ENCODE peak calls at places on chromosomes 4 and X, in five cellular contexts. One of them, this sample, is unnamed.

GRCh38 chr4:107863850-107864371 is 39.2 kb downstream of the SGMS2 start:
- DNase-seq in activated CD4-positive, alpha-beta T cell treated with anti-CD3 and anti-CD28 coated beads, Interleukin-2, amount 10 ng/mL, durations not matched to agents 7 days and 5 days: no peak
- DNase-seq in Ammon's horn: no peak
- DNase-seq in stimulated activated CD8-positive, alpha-beta memory T cell treated with anti-CD3 and anti-CD28 coated beads, Interleukin-15, amount 100 ng/mL, for 1 hour: no peak
- DNase-seq in SW480: peak
- DNase-seq in this sample: no peak

GRCh38 chrX:17606211-17606610 is 131.1 kb upstream of the SCML1 start:
- DNase-seq in activated CD4-positive, alpha-beta T cell treated with anti-CD3 and anti-CD28 coated beads, Interleukin-2, amount 10 ng/mL, durations not matched to agents 7 days and 5 days: no peak
- DNase-seq in Ammon's horn: no peak
- DNase-seq in stimulated activated CD8-positive, alpha-beta memory T cell treated with anti-CD3 and anti-CD28 coated beads, Interleukin-15, amount 100 ng/mL, for 1 hour: no peak
- DNase-seq in SW480: no peak
- DNase-seq in this sample: no peak

GRCh38 chr4:118113220-118113619 is 78.9 kb downstream of the NDST3 start:
- DNase-seq in activated CD4-positive, alpha-beta T cell treated with anti-CD3 and anti-CD28 coated beads, Interleukin-2, amount 10 ng/mL, durations not matched to agents 7 days and 5 days: no peak
- DNase-seq in Ammon's horn: no peak
- DNase-seq in stimulated activated CD8-positive, alpha-beta memory T cell treated with anti-CD3 and anti-CD28 coated beads, Interleukin-15, amount 100 ng/mL, for 1 hour: no peak
- DNase-seq in SW480: no peak
- DNase-seq in this sample: peak

GRCh38 chr4:2930821-2931764 is 32.1 kb downstream of the NOP14 start:
- DNase-seq in activated CD4-positive, alpha-beta T cell treated with anti-CD3 and anti-CD28 coated beads, Interleukin-2, amount 10 ng/mL, durations not matched to agents 7 days and 5 days: no peak
- DNase-seq in Ammon's horn: peak
- DNase-seq in stimulated activated CD8-positive, alpha-beta memory T cell treated with anti-CD3 and anti-CD28 coated beads, Interleukin-15, amount 100 ng/mL, for 1 hour: no peak
- DNase-seq in SW480: no peak
- DNase-seq in this sample: no peak

GRCh38 chr4:150647008-150647407 is 65.1 kb downstream of the MAB21L2 start:
- DNase-seq in activated CD4-positive, alpha-beta T cell treated with anti-CD3 and anti-CD28 coated beads, Interleukin-2, amount 10 ng/mL, durations not matched to agents 7 days and 5 days: no peak
- DNase-seq in Ammon's horn: no peak
- DNase-seq in stimulated activated CD8-positive, alpha-beta memory T cell treated with anti-CD3 and anti-CD28 coated beads, Interleukin-15, amount 100 ng/mL, for 1 hour: no peak
- DNase-seq in SW480: no peak
- DNase-seq in this sample: no peak

GRCh38 chr4:7328913-7329638 is 105.7 kb downstream of the PSAPL1 start:
- DNase-seq in activated CD4-positive, alpha-beta T cell treated with anti-CD3 and anti-CD28 coated beads, Interleukin-2, amount 10 ng/mL, durations not matched to agents 7 days and 5 days: no peak
- DNase-seq in Ammon's horn: peak
- DNase-seq in stimulated activated CD8-positive, alpha-beta memory T cell treated with anti-CD3 and anti-CD28 coated beads, Interleukin-15, amount 100 ng/mL, for 1 hour: no peak
- DNase-seq in SW480: peak
- DNase-seq in this sample: no peak

GRCh38 chr4:126582737-126583136 is 1050.0 kb upstream of the INTU start:
- DNase-seq in activated CD4-positive, alpha-beta T cell treated with anti-CD3 and anti-CD28 coated beads, Interleukin-2, amount 10 ng/mL, durations not matched to agents 7 days and 5 days: no peak
- DNase-seq in Ammon's horn: no peak
- DNase-seq in stimulated activated CD8-positive, alpha-beta memory T cell treated with anti-CD3 and anti-CD28 coated beads, Interleukin-15, amount 100 ng/mL, for 1 hour: no peak
- DNase-seq in SW480: no peak
- DNase-seq in this sample: no peak

GRCh38 chr4:5812506-5813229 is 80.2 kb downstream of the CRMP1 start:
- DNase-seq in activated CD4-positive, alpha-beta T cell treated with anti-CD3 and anti-CD28 coated beads, Interleukin-2, amount 10 ng/mL, durations not matched to agents 7 days and 5 days: peak
- DNase-seq in Ammon's horn: peak
- DNase-seq in stimulated activated CD8-positive, alpha-beta memory T cell treated with anti-CD3 and anti-CD28 coated beads, Interleukin-15, amount 100 ng/mL, for 1 hour: no peak
- DNase-seq in SW480: peak
- DNase-seq in this sample: peak

GRCh38 chrX:49829016-49829415 is at the start of gene PAGE4:
- DNase-seq in activated CD4-positive, alpha-beta T cell treated with anti-CD3 and anti-CD28 coated beads, Interleukin-2, amount 10 ng/mL, durations not matched to agents 7 days and 5 days: no peak
- DNase-seq in Ammon's horn: no peak
- DNase-seq in stimulated activated CD8-positive, alpha-beta memory T cell treated with anti-CD3 and anti-CD28 coated beads, Interleukin-15, amount 100 ng/mL, for 1 hour: no peak
- DNase-seq in SW480: no peak
- DNase-seq in this sample: no peak

GRCh38 chr4:82984459-82984858 is 26.2 kb downstream of the LIN54 start:
- DNase-seq in activated CD4-positive, alpha-beta T cell treated with anti-CD3 and anti-CD28 coated beads, Interleukin-2, amount 10 ng/mL, durations not matched to agents 7 days and 5 days: peak
- DNase-seq in Ammon's horn: no peak
- DNase-seq in stimulated activated CD8-positive, alpha-beta memory T cell treated with anti-CD3 and anti-CD28 coated beads, Interleukin-15, amount 100 ng/mL, for 1 hour: no peak
- DNase-seq in SW480: peak
- DNase-seq in this sample: peak

GRCh38 chr4:148441624-148441985 is 609 bp downstream of the NR3C2 start:
- DNase-seq in activated CD4-positive, alpha-beta T cell treated with anti-CD3 and anti-CD28 coated beads, Interleukin-2, amount 10 ng/mL, durations not matched to agents 7 days and 5 days: no peak
- DNase-seq in Ammon's horn: peak
- DNase-seq in stimulated activated CD8-positive, alpha-beta memory T cell treated with anti-CD3 and anti-CD28 coated beads, Interleukin-15, amount 100 ng/mL, for 1 hour: no peak
- DNase-seq in SW480: no peak
- DNase-seq in this sample: no peak

GRCh38 chrX:15524417-15524816 is 23.8 kb downstream of the BMX start:
- DNase-seq in activated CD4-positive, alpha-beta T cell treated with anti-CD3 and anti-CD28 coated beads, Interleukin-2, amount 10 ng/mL, durations not matched to agents 7 days and 5 days: no peak
- DNase-seq in Ammon's horn: no peak
- DNase-seq in stimulated activated CD8-positive, alpha-beta memory T cell treated with anti-CD3 and anti-CD28 coated beads, Interleukin-15, amount 100 ng/mL, for 1 hour: no peak
- DNase-seq in SW480: no peak
- DNase-seq in this sample: no peak

GRCh38 chr4:682490-683172 is 6.3 kb downstream of the SLC49A3 start:
- DNase-seq in activated CD4-positive, alpha-beta T cell treated with anti-CD3 and anti-CD28 coated beads, Interleukin-2, amount 10 ng/mL, durations not matched to agents 7 days and 5 days: no peak
- DNase-seq in Ammon's horn: no peak
- DNase-seq in stimulated activated CD8-positive, alpha-beta memory T cell treated with anti-CD3 and anti-CD28 coated beads, Interleukin-15, amount 100 ng/mL, for 1 hour: no peak
- DNase-seq in SW480: no peak
- DNase-seq in this sample: no peak

GRCh38 chr4:53654300-53654758 is 63.0 kb upstream of the LNX1 start:
- DNase-seq in activated CD4-positive, alpha-beta T cell treated with anti-CD3 and anti-CD28 coated beads, Interleukin-2, amount 10 ng/mL, durations not matched to agents 7 days and 5 days: no peak
- DNase-seq in Ammon's horn: peak
- DNase-seq in stimulated activated CD8-positive, alpha-beta memory T cell treated with anti-CD3 and anti-CD28 coated beads, Interleukin-15, amount 100 ng/mL, for 1 hour: no peak
- DNase-seq in SW480: no peak
- DNase-seq in this sample: no peak

GRCh38 chr4:54289316-54289715 is 60.2 kb downstream of the PDGFRA start:
- DNase-seq in activated CD4-positive, alpha-beta T cell treated with anti-CD3 and anti-CD28 coated beads, Interleukin-2, amount 10 ng/mL, durations not matched to agents 7 days and 5 days: no peak
- DNase-seq in Ammon's horn: no peak
- DNase-seq in stimulated activated CD8-positive, alpha-beta memory T cell treated with anti-CD3 and anti-CD28 coated beads, Interleukin-15, amount 100 ng/mL, for 1 hour: no peak
- DNase-seq in SW480: no peak
- DNase-seq in this sample: no peak

GRCh38 chrX:54415534-54416350 is 24.5 kb upstream of the TSR2 start:
- DNase-seq in activated CD4-positive, alpha-beta T cell treated with anti-CD3 and anti-CD28 coated beads, Interleukin-2, amount 10 ng/mL, durations not matched to agents 7 days and 5 days: peak
- DNase-seq in Ammon's horn: no peak
- DNase-seq in stimulated activated CD8-positive, alpha-beta memory T cell treated with anti-CD3 and anti-CD28 coated beads, Interleukin-15, amount 100 ng/mL, for 1 hour: no peak
- DNase-seq in SW480: no peak
- DNase-seq in this sample: peak

GRCh38 chr4:89056292-89056952 is 563 bp downstream of the FAM13A start:
- DNase-seq in activated CD4-positive, alpha-beta T cell treated with anti-CD3 and anti-CD28 coated beads, Interleukin-2, amount 10 ng/mL, durations not matched to agents 7 days and 5 days: no peak
- DNase-seq in Ammon's horn: no peak
- DNase-seq in stimulated activated CD8-positive, alpha-beta memory T cell treated with anti-CD3 and anti-CD28 coated beads, Interleukin-15, amount 100 ng/mL, for 1 hour: no peak
- DNase-seq in SW480: no peak
- DNase-seq in this sample: no peak

GRCh38 chr4:119049342-119049741 is 86.3 kb upstream of the MYOZ2 start:
- DNase-seq in activated CD4-positive, alpha-beta T cell treated with anti-CD3 and anti-CD28 coated beads, Interleukin-2, amount 10 ng/mL, durations not matched to agents 7 days and 5 days: no peak
- DNase-seq in Ammon's horn: no peak
- DNase-seq in stimulated activated CD8-positive, alpha-beta memory T cell treated with anti-CD3 and anti-CD28 coated beads, Interleukin-15, amount 100 ng/mL, for 1 hour: no peak
- DNase-seq in SW480: no peak
- DNase-seq in this sample: no peak

GRCh38 chr4:105426187-105426897 is 47.5 kb downstream of the PPA2 start:
- DNase-seq in activated CD4-positive, alpha-beta T cell treated with anti-CD3 and anti-CD28 coated beads, Interleukin-2, amount 10 ng/mL, durations not matched to agents 7 days and 5 days: no peak
- DNase-seq in Ammon's horn: no peak
- DNase-seq in stimulated activated CD8-positive, alpha-beta memory T cell treated with anti-CD3 and anti-CD28 coated beads, Interleukin-15, amount 100 ng/mL, for 1 hour: no peak
- DNase-seq in SW480: no peak
- DNase-seq in this sample: no peak

GRCh38 chr4:41359069-41359769 is 102.5 kb downstream of the UCHL1 start:
- DNase-seq in activated CD4-positive, alpha-beta T cell treated with anti-CD3 and anti-CD28 coated beads, Interleukin-2, amount 10 ng/mL, durations not matched to agents 7 days and 5 days: no peak
- DNase-seq in Ammon's horn: no peak
- DNase-seq in stimulated activated CD8-positive, alpha-beta memory T cell treated with anti-CD3 and anti-CD28 coated beads, Interleukin-15, amount 100 ng/mL, for 1 hour: no peak
- DNase-seq in SW480: no peak
- DNase-seq in this sample: no peak

GRCh38 chr4:184538023-184538599 is 63.8 kb upstream of the IRF2 start:
- DNase-seq in activated CD4-positive, alpha-beta T cell treated with anti-CD3 and anti-CD28 coated beads, Interleukin-2, amount 10 ng/mL, durations not matched to agents 7 days and 5 days: peak
- DNase-seq in Ammon's horn: peak
- DNase-seq in stimulated activated CD8-positive, alpha-beta memory T cell treated with anti-CD3 and anti-CD28 coated beads, Interleukin-15, amount 100 ng/mL, for 1 hour: peak
- DNase-seq in SW480: peak
- DNase-seq in this sample: peak